ENCODE peak calls at places on chromosomes 1 and 21, in nine cellular contexts. M is T follicular helper cell, W is cardiac septum, S is NCI-H1092 treated with DMSO at 0.1 percent for 48 hours, C is EL, Z is putamen, D is nephron progenitor cell, F is SHP77 treated with DMSO at 0.1 percent for 48 hours, L is neural progenitor cell. A is an unnamed sample.

GRCh38 chr1:173862769-173863223 is 5.0 kb downstream of the GAS5 start:
- DNase-seq in M (no peak), W (no peak), S (no peak), C (peak; percentile 61), Z (no peak), D (no peak), F (no peak), L (no peak), A (no peak)

GRCh38 chr1:17759114-17759513 is 4.0 kb downstream of the ACTL8 start:
- DNase-seq in M (no peak), W (no peak), S (no peak), C (no peak), Z (no peak), D (no peak), F (no peak), L (no peak), A (no peak)

GRCh38 chr1:150159550-150159949 is 9.8 kb downstream of the PLEKHO1 start:
- DNase-seq in M (no peak), W (peak; percentile 71), S (no peak), C (no peak), Z (no peak), D (no peak), F (no peak), L (no peak), A (no peak)

GRCh38 chr1:59427155-59427554 is 130.3 kb downstream of the FGGY start:
- DNase-seq in M (no peak), W (peak; percentile 80), S (no peak), C (peak; percentile 78), Z (no peak), D (no peak), F (peak; percentile 17), L (no peak), A (no peak)

GRCh38 chr1:28328228-28328648 is 602 bp upstream of the MED18 start:
- DNase-seq in M (peak; percentile 3), W (no peak), S (no peak), C (no peak), Z (no peak), D (no peak), F (no peak), L (no peak), A (no peak)

GRCh38 chr1:100366209-100366525 is 13.9 kb downstream of the CDC14A start:
- DNase-seq in M (no peak), W (no peak), S (no peak), C (no peak), Z (no peak), D (no peak), F (no peak), L (no peak), A (no peak)

GRCh38 chr1:37995773-37996379 is 6.1 kb upstream of the SF3A3 start:
- DNase-seq in M (no peak), W (peak; percentile 79), S (no peak), C (peak; percentile 58), Z (no peak), D (peak; percentile 70), F (no peak), L (peak; percentile 72), A (peak; percentile 59)

GRCh38 chr1:36696261-36696940 is 213.7 kb upstream of the CSF3R start:
- DNase-seq in M (no peak), W (no peak), S (no peak), C (no peak), Z (no peak), D (no peak), F (no peak), L (no peak), A (no peak)

GRCh38 chr1:157407917-157408525 is 144.3 kb downstream of the FCRL5 start:
- DNase-seq in M (no peak), W (no peak), S (no peak), C (no peak), Z (no peak), D (no peak), F (no peak), L (no peak), A (no peak)

GRCh38 chr1:39574646-39575045 is 1.9 kb downstream of the PABPC4 start:
- DNase-seq in M (no peak), W (no peak), S (peak; percentile 33), C (peak; percentile 42), Z (no peak), D (peak; percentile 22), F (no peak), L (no peak), A (peak; percentile 5)

GRCh38 chr21:44294391-44295162 is 5.3 kb upstream of the PFKL start:
- DNase-seq in M (no peak), W (no peak), S (peak; percentile 27), C (peak; percentile 53), Z (no peak), D (peak; percentile 34), F (no peak), L (no peak), A (no peak)

GRCh38 chr1:228134591-228134990 is 5.5 kb upstream of the GUK1 start:
- DNase-seq in M (no peak), W (no peak), S (no peak), C (no peak), Z (no peak), D (no peak), F (no peak), L (no peak), A (no peak)